ENCODE peak calls at places on chromosomes 13 and 19, in nine cellular contexts. One of them, this sample, is unnamed.

GRCh38 chr13:36530050-36530789 is 97.9 kb downstream of the CCNA1 start:
- DNase-seq in ascending aorta: no peak
- DNase-seq in thoracic aorta: no peak
- DNase-seq in body of pancreas: no peak
- DNase-seq in transverse colon: no peak
- DNase-seq in HCT116: no peak
- DNase-seq in lung: peak; percentile 74
- DNase-seq in tibial artery: no peak
- DNase-seq in colonic mucosa: no peak
- DNase-seq in this sample: no peak

GRCh38 chr13:42836930-42837329 is 55.5 kb downstream of the FAM216B start:
- DNase-seq in ascending aorta: no peak
- DNase-seq in thoracic aorta: no peak
- DNase-seq in body of pancreas: peak; percentile 41
- DNase-seq in transverse colon: peak; percentile 12
- DNase-seq in HCT116: peak; percentile 4
- DNase-seq in lung: no peak
- DNase-seq in tibial artery: no peak
- DNase-seq in colonic mucosa: no peak
- DNase-seq in this sample: peak; percentile 33

GRCh38 chr19:39320948-39321831 is 527 bp upstream of the LRFN1 start:
- DNase-seq in ascending aorta: no peak
- DNase-seq in thoracic aorta: no peak
- DNase-seq in body of pancreas: no peak
- DNase-seq in transverse colon: no peak
- DNase-seq in HCT116: no peak
- DNase-seq in lung: no peak
- DNase-seq in tibial artery: no peak
- DNase-seq in colonic mucosa: no peak
- DNase-seq in this sample: no peak

GRCh38 chr19:6587093-6587820 is 3.7 kb downstream of the CD70 start:
- DNase-seq in ascending aorta: no peak
- DNase-seq in thoracic aorta: no peak
- DNase-seq in body of pancreas: no peak
- DNase-seq in transverse colon: no peak
- DNase-seq in HCT116: no peak
- DNase-seq in lung: no peak
- DNase-seq in tibial artery: no peak
- DNase-seq in colonic mucosa: no peak
- DNase-seq in this sample: no peak

GRCh38 chr13:25738797-25739196 is 313.0 kb downstream of the SHISA2 start:
- DNase-seq in ascending aorta: no peak
- DNase-seq in thoracic aorta: no peak
- DNase-seq in body of pancreas: no peak
- DNase-seq in transverse colon: no peak
- DNase-seq in HCT116: no peak
- DNase-seq in lung: no peak
- DNase-seq in tibial artery: no peak
- DNase-seq in colonic mucosa: no peak
- DNase-seq in this sample: no peak

GRCh38 chr13:46392967-46393366 is 5.9 kb upstream of the RUBCNL start:
- DNase-seq in ascending aorta: no peak
- DNase-seq in thoracic aorta: no peak
- DNase-seq in body of pancreas: no peak
- DNase-seq in transverse colon: no peak
- DNase-seq in HCT116: no peak
- DNase-seq in lung: no peak
- DNase-seq in tibial artery: no peak
- DNase-seq in colonic mucosa: no peak
- DNase-seq in this sample: no peak

GRCh38 chr19:47510516-47511127 is 4.2 kb downstream of the NAPA start:
- DNase-seq in ascending aorta: no peak
- DNase-seq in thoracic aorta: no peak
- DNase-seq in body of pancreas: no peak
- DNase-seq in transverse colon: no peak
- DNase-seq in HCT116: no peak
- DNase-seq in lung: no peak
- DNase-seq in tibial artery: no peak
- DNase-seq in colonic mucosa: no peak
- DNase-seq in this sample: no peak

GRCh38 chr19:23002690-23003422 is at the start of gene ZNF728:
- DNase-seq in ascending aorta: peak; percentile 84
- DNase-seq in thoracic aorta: peak; percentile 54
- DNase-seq in body of pancreas: peak; percentile 39
- DNase-seq in transverse colon: peak; percentile 25
- DNase-seq in HCT116: no peak
- DNase-seq in lung: peak; percentile 44
- DNase-seq in tibial artery: peak; percentile 87
- DNase-seq in colonic mucosa: peak; percentile 22
- DNase-seq in this sample: peak; percentile 22

GRCh38 chr13:69704311-69704710 is 403.3 kb upstream of the ATXN8OS start:
- DNase-seq in ascending aorta: no peak
- DNase-seq in thoracic aorta: no peak
- DNase-seq in body of pancreas: no peak
- DNase-seq in transverse colon: no peak
- DNase-seq in HCT116: no peak
- DNase-seq in lung: no peak
- DNase-seq in tibial artery: no peak
- DNase-seq in colonic mucosa: no peak
- DNase-seq in this sample: no peak

GRCh38 chr19:13905634-13906524 is at the start of the genes BRME1 and CC2D1A:
- DNase-seq in ascending aorta: peak; percentile 94
- DNase-seq in thoracic aorta: peak; percentile 61
- DNase-seq in body of pancreas: peak; percentile 97
- DNase-seq in transverse colon: peak; percentile 96
- DNase-seq in HCT116: peak; percentile 76
- DNase-seq in lung: peak; percentile 95
- DNase-seq in tibial artery: peak; percentile 94
- DNase-seq in colonic mucosa: peak; percentile 96
- DNase-seq in this sample: peak; percentile 93

GRCh38 chr13:32164622-32165268 is 133.2 kb downstream of the FRY start:
- DNase-seq in ascending aorta: no peak
- DNase-seq in thoracic aorta: no peak
- DNase-seq in body of pancreas: peak; percentile 24
- DNase-seq in transverse colon: no peak
- DNase-seq in HCT116: peak; percentile 75
- DNase-seq in lung: peak; percentile 36
- DNase-seq in tibial artery: no peak
- DNase-seq in colonic mucosa: peak; percentile 48
- DNase-seq in this sample: peak; percentile 73

GRCh38 chr19:15197275-15198005 is 3.4 kb downstream of the NOTCH3 start:
- DNase-seq in ascending aorta: no peak
- DNase-seq in thoracic aorta: no peak
- DNase-seq in body of pancreas: peak; percentile 33
- DNase-seq in transverse colon: no peak
- DNase-seq in HCT116: no peak
- DNase-seq in lung: no peak
- DNase-seq in tibial artery: peak; percentile 81
- DNase-seq in colonic mucosa: no peak
- DNase-seq in this sample: no peak

GRCh38 chr19:56120371-56121179 is 520 bp downstream of the ZNF787 start:
- DNase-seq in ascending aorta: peak; percentile 84
- DNase-seq in thoracic aorta: peak; percentile 28
- DNase-seq in body of pancreas: peak; percentile 89
- DNase-seq in transverse colon: peak; percentile 89
- DNase-seq in HCT116: peak; percentile 41
- DNase-seq in lung: peak; percentile 84
- DNase-seq in tibial artery: peak; percentile 83
- DNase-seq in colonic mucosa: peak; percentile 91
- DNase-seq in this sample: peak; percentile 84

GRCh38 chr19:56120002-56120370 is 1.1 kb downstream of the ZNF787 start:
- DNase-seq in ascending aorta: no peak
- DNase-seq in thoracic aorta: no peak
- DNase-seq in body of pancreas: no peak
- DNase-seq in transverse colon: no peak
- DNase-seq in HCT116: no peak
- DNase-seq in lung: no peak
- DNase-seq in tibial artery: no peak
- DNase-seq in colonic mucosa: no peak
- DNase-seq in this sample: no peak

GRCh38 chr19:56117889-56118288 is 3.2 kb downstream of the ZNF787 start:
- DNase-seq in ascending aorta: no peak
- DNase-seq in thoracic aorta: no peak
- DNase-seq in body of pancreas: no peak
- DNase-seq in transverse colon: no peak
- DNase-seq in HCT116: no peak
- DNase-seq in lung: no peak
- DNase-seq in tibial artery: no peak
- DNase-seq in colonic mucosa: no peak
- DNase-seq in this sample: no peak

GRCh38 chr19:56118666-56119584 is 2.2 kb downstream of the ZNF787 start:
- DNase-seq in ascending aorta: no peak
- DNase-seq in thoracic aorta: no peak
- DNase-seq in body of pancreas: peak; percentile 65
- DNase-seq in transverse colon: no peak
- DNase-seq in HCT116: no peak
- DNase-seq in lung: no peak
- DNase-seq in tibial artery: no peak
- DNase-seq in colonic mucosa: no peak
- DNase-seq in this sample: no peak

DNA sequence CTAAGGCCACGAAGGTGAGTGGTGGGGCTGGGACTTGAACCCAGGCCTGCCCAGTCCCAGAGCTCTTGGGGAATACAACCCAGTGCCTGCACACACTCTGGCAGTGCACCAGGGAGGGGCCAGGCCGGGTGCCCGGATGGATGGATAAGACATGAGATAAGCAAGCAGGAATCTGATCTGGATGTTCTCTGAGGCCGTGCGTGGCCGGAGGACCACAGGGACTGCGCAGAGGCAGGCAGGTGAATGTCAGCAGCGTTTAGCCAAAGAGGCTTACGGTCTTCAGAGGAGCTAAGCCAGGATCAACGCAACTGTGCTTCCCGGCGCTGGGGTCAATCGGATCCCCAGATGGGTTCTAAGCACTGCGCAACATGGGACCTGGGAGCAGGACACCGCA is 1.5 kb downstream of the ZNF787 start:
- DNase-seq in ascending aorta: no peak
- DNase-seq in thoracic aorta: no peak
- DNase-seq in body of pancreas: no peak
- DNase-seq in transverse colon: peak; percentile 70
- DNase-seq in HCT116: no peak
- DNase-seq in lung: no peak
- DNase-seq in tibial artery: no peak
- DNase-seq in colonic mucosa: peak; percentile 81
- DNase-seq in this sample: peak; percentile 43
- H3K4me3 ChIP-seq in ascending aorta: peak overlapping the region; percentile 93
- H3K4me3 ChIP-seq in thoracic aorta: peak overlapping the region; percentile 92
- H3K4me3 ChIP-seq in body of pancreas: peak overlapping the region; percentile 73
- H3K4me3 ChIP-seq in transverse colon: peak overlapping the region; percentile 84
- H3K4me3 ChIP-seq in HCT116: peak overlapping the region; percentile 91
- H3K4me3 ChIP-seq in lung: no peak overlapping the region
- H3K4me3 ChIP-seq in tibial artery: peak overlapping the region; percentile 96
- H3K4me3 ChIP-seq in colonic mucosa: peak overlapping the region; percentile 75
- H3K4me3 ChIP-seq in this sample: peak overlapping the region; percentile 88

GRCh38 chr19:45450042-45450380 is 17.8 kb upstream of the FOSB start:
- DNase-seq in ascending aorta: no peak
- DNase-seq in thoracic aorta: no peak
- DNase-seq in body of pancreas: no peak
- DNase-seq in transverse colon: no peak
- DNase-seq in HCT116: no peak
- DNase-seq in lung: no peak
- DNase-seq in tibial artery: no peak
- DNase-seq in colonic mucosa: peak; percentile 27
- DNase-seq in this sample: no peak
- H3K4me1 ChIP-seq in ascending aorta: peaks cover 20% of the 10 kb centered on the region
- H3K4me1 ChIP-seq in thoracic aorta: peaks cover 33% of the 10 kb centered on the region
- H3K4me1 ChIP-seq in body of pancreas: peaks cover 28% of the 10 kb centered on the region
- H3K4me1 ChIP-seq in transverse colon: peaks cover 42% of the 10 kb centered on the region
- H3K4me1 ChIP-seq in HCT116: peaks cover 32% of the 10 kb centered on the region
- H3K4me1 ChIP-seq in lung: peaks cover 1% of the 10 kb centered on the region
- H3K4me1 ChIP-seq in tibial artery: peaks cover 33% of the 10 kb centered on the region
- H3K4me1 ChIP-seq in colonic mucosa: peaks cover 16% of the 10 kb centered on the region
- H3K4me1 ChIP-seq in this sample: peaks cover 8% of the 10 kb centered on the region

DNA sequence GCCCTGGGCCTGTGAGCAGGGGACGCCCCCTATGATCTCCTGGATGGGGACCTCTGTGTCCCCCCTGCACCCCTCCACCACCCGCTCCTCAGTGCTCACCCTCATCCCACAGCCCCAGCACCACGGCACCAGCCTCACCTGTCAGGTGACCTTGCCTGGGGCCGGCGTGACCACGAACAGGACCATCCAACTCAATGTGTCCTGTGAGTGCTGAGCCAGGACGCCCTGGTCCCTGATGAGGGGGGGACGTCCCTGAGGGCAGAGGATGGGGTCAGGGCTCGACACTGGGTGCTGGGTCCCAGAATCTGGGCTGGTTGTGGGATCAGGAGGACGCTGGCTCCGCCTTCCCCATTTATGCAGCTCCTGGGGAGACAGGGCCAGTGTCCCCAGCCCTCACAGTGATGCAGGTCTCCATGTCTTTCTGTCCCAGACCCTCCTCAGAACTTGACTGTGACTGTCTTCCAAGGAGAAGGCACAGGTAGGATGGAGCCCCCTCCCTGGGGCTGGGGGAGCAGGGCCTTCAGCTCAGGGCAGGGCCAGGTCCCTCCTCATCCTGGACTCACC is 2.5 kb downstream of the SIGLEC7 start:
- DNase-seq in ascending aorta: no peak
- DNase-seq in thoracic aorta: no peak
- DNase-seq in body of pancreas: no peak
- DNase-seq in transverse colon: no peak
- DNase-seq in HCT116: no peak
- DNase-seq in lung: no peak
- DNase-seq in tibial artery: no peak
- DNase-seq in colonic mucosa: no peak
- DNase-seq in this sample: no peak
- H3K27me3 ChIP-seq in ascending aorta: no peaks in the 10 kb centered on the region
- H3K27me3 ChIP-seq in thoracic aorta: no peaks in the 10 kb centered on the region
- H3K27me3 ChIP-seq in body of pancreas: no peaks in the 10 kb centered on the region
- H3K27me3 ChIP-seq in transverse colon: peaks cover 8% of the 10 kb centered on the region
- H3K27me3 ChIP-seq in HCT116: peaks cover 3% of the 10 kb centered on the region
- H3K27me3 ChIP-seq in lung: no peaks in the 10 kb centered on the region
- H3K27me3 ChIP-seq in tibial artery: no peaks in the 10 kb centered on the region
- H3K27me3 ChIP-seq in colonic mucosa: no peaks in the 10 kb centered on the region
- H3K27me3 ChIP-seq in this sample: peaks cover 41% of the 10 kb centered on the region

DNA sequence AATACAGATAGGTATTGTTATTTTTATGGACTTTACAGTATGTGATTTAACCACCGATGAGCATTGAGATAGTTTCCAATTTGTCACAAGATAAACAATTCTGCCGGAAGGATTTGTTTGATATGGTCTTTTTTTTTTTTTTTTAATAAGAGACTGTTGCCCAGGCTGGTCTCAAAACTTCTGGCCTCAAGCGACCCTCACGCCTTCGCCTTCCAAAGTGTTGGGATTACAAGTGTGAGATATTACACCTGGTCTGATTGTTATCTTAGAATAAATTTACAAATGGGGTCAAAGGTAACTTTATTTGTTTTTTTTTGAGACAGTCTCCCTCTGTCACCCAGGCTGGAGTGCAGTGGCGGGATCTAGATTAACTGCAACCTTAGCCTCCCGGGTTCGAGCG is 1.2 kb downstream of the GARRE1 start:
- DNase-seq in ascending aorta: no peak
- DNase-seq in thoracic aorta: no peak
- DNase-seq in body of pancreas: no peak
- DNase-seq in transverse colon: no peak
- DNase-seq in HCT116: no peak
- DNase-seq in lung: no peak
- DNase-seq in tibial artery: no peak
- DNase-seq in colonic mucosa: no peak
- DNase-seq in this sample: no peak
- H3K4me3 ChIP-seq in ascending aorta: peak overlapping the region; percentile 81
- H3K4me3 ChIP-seq in thoracic aorta: peak overlapping the region; percentile 97
- H3K4me3 ChIP-seq in body of pancreas: no peak overlapping the region
- H3K4me3 ChIP-seq in transverse colon: peak overlapping the region; percentile 89
- H3K4me3 ChIP-seq in HCT116: peak overlapping the region; percentile 77
- H3K4me3 ChIP-seq in lung: no peak overlapping the region
- H3K4me3 ChIP-seq in tibial artery: peak overlapping the region; percentile 90
- H3K4me3 ChIP-seq in colonic mucosa: peak overlapping the region; percentile 84
- H3K4me3 ChIP-seq in this sample: peak overlapping the region; percentile 62

GRCh38 chr19:51148571-51148970 is 6.5 kb downstream of the SIGLEC7 start:
- DNase-seq in ascending aorta: no peak
- DNase-seq in thoracic aorta: no peak
- DNase-seq in body of pancreas: no peak
- DNase-seq in transverse colon: no peak
- DNase-seq in HCT116: no peak
- DNase-seq in lung: no peak
- DNase-seq in tibial artery: no peak
- DNase-seq in colonic mucosa: no peak
- DNase-seq in this sample: no peak
- H3K4me1 ChIP-seq in ascending aorta: no peaks in the 10 kb centered on the region
- H3K4me1 ChIP-seq in thoracic aorta: no peaks in the 10 kb centered on the region
- H3K4me1 ChIP-seq in body of pancreas: no peaks in the 10 kb centered on the region
- H3K4me1 ChIP-seq in transverse colon: no peaks in the 10 kb centered on the region
- H3K4me1 ChIP-seq in HCT116: no peaks in the 10 kb centered on the region
- H3K4me1 ChIP-seq in lung: no peaks in the 10 kb centered on the region
- H3K4me1 ChIP-seq in tibial artery: no peaks in the 10 kb centered on the region
- H3K4me1 ChIP-seq in colonic mucosa: no peaks in the 10 kb centered on the region
- H3K4me1 ChIP-seq in this sample: no peaks in the 10 kb centered on the region

This sample was measured in BE2C.